ENCODE peak calls at places on chromosomes 7 and 10, in nine cellular contexts. P, N, L, J, F, H, S, U and W are unnamed samples.

GRCh38 chr7:120550494-120551048 is 277.6 kb downstream of the KCND2 start:
- DNase-seq in S (no peak), J (peak; percentile 55), U (no peak), N (no peak), H (peak; percentile 18), L (no peak), F (no peak), P (no peak), W (no peak)

GRCh38 chr7:95993420-95993819 is 221.1 kb downstream of the DYNC1I1 start:
- DNase-seq in L (no peak), F (no peak), N (no peak), P (no peak), U (no peak), H (no peak), J (no peak), S (no peak), W (no peak)

GRCh38 chr7:46775020-46775419 is 806.9 kb downstream of the TNS3 start:
- DNase-seq in N (no peak), P (no peak), S (no peak), F (no peak), U (no peak), H (no peak), J (no peak), L (no peak), W (no peak)

GRCh38 chr10:490891-491571 is 198.4 kb downstream of the DIP2C start:
- DNase-seq in J (peak; percentile 56), S (no peak), N (no peak), F (no peak), L (peak; percentile 86), H (peak; percentile 80), U (no peak), P (peak; percentile 87), W (peak; percentile 82)

GRCh38 chr7:75639071-75639892 is 99.5 kb downstream of the HIP1 start:
- DNase-seq in N (peak; percentile 44), S (no peak), P (peak; percentile 89), H (peak; percentile 28), L (peak; percentile 72), J (peak; percentile 30), F (peak; percentile 29), U (peak; percentile 64), W (peak; percentile 80)

GRCh38 chr10:91681361-91682276 is 48.7 kb upstream of the PPP1R3C start:
- DNase-seq in S (no peak), L (no peak), N (peak; percentile 29), H (no peak), U (no peak), F (no peak), P (peak; percentile 92), J (no peak), W (peak; percentile 34)

GRCh38 chr10:118965636-118966035 is 63.9 kb upstream of the NANOS1 start:
- DNase-seq in P (no peak), U (no peak), N (no peak), S (no peak), J (no peak), H (no peak), F (no peak), L (peak; percentile 63), W (no peak)

GRCh38 chr10:33358016-33358415 is 23.5 kb upstream of the NRP1 start:
- DNase-seq in H (no peak), L (no peak), N (no peak), S (no peak), J (no peak), F (no peak), U (no peak), P (no peak), W (no peak)

GRCh38 chr10:31620236-31621151 is 301.5 kb downstream of the ZEB1 start:
- DNase-seq in S (no peak), N (no peak), L (peak; percentile 91), U (no peak), P (peak; percentile 47), F (no peak), J (peak; percentile 71), H (peak; percentile 75), W (peak; percentile 80)

GRCh38 chr10:77554996-77555397 is 82.6 kb downstream of the KCNMA1 start:
- DNase-seq in N (no peak), H (no peak), F (no peak), J (peak; percentile 28), L (no peak), U (no peak), S (no peak), P (no peak), W (peak; percentile 83)

GRCh38 chr7:69186974-69187373 is 411.3 kb upstream of the AUTS2 start:
- DNase-seq in J (no peak), L (no peak), U (no peak), F (no peak), S (no peak), N (no peak), H (no peak), P (no peak), W (no peak)

GRCh38 chr10:16816142-16816541 is 1.1 kb downstream of the RSU1 start:
- DNase-seq in P (no peak), H (no peak), N (peak; percentile 53), F (peak; percentile 11), J (no peak), L (no peak), S (no peak), U (no peak), W (no peak)